ENCODE peak calls at places on chromosomes 4 and X, in five cellular contexts. One of them, this sample, is unnamed.

GRCh38 chr4:67886281-67886680 is 2.5 kb upstream of the TMPRSS11D start:
- DNase-seq in renal cortical epithelial cell: peak
- DNase-seq in AG09309: no peak
- DNase-seq in ascending aorta: no peak
- DNase-seq in stimulated activated CD4-positive, alpha-beta T cell treated with anti-CD3 and anti-CD28 coated beads, Interleukin-2, amount 100 ng/mL, for 48 hours: no peak
- DNase-seq in this sample: no peak

GRCh38 chr4:145722561-145722960 is 42.6 kb downstream of the C4orf51 start:
- DNase-seq in renal cortical epithelial cell: no peak
- DNase-seq in AG09309: no peak
- DNase-seq in ascending aorta: no peak
- DNase-seq in stimulated activated CD4-positive, alpha-beta T cell treated with anti-CD3 and anti-CD28 coated beads, Interleukin-2, amount 100 ng/mL, for 48 hours: no peak
- DNase-seq in this sample: no peak

GRCh38 chr4:22315643-22316042 is 200.2 kb downstream of the ADGRA3 start:
- DNase-seq in renal cortical epithelial cell: no peak
- DNase-seq in AG09309: peak
- DNase-seq in ascending aorta: no peak
- DNase-seq in stimulated activated CD4-positive, alpha-beta T cell treated with anti-CD3 and anti-CD28 coated beads, Interleukin-2, amount 100 ng/mL, for 48 hours: no peak
- DNase-seq in this sample: no peak

GRCh38 chrX:12686324-12686723 is 104.9 kb upstream of the PRPS2 start:
- DNase-seq in renal cortical epithelial cell: no peak
- DNase-seq in AG09309: no peak
- DNase-seq in ascending aorta: no peak
- DNase-seq in stimulated activated CD4-positive, alpha-beta T cell treated with anti-CD3 and anti-CD28 coated beads, Interleukin-2, amount 100 ng/mL, for 48 hours: no peak
- DNase-seq in this sample: no peak

GRCh38 chrX:131951166-131951565 is 71.9 kb upstream of the STK26 start:
- DNase-seq in renal cortical epithelial cell: no peak
- DNase-seq in AG09309: no peak
- DNase-seq in ascending aorta: no peak
- DNase-seq in stimulated activated CD4-positive, alpha-beta T cell treated with anti-CD3 and anti-CD28 coated beads, Interleukin-2, amount 100 ng/mL, for 48 hours: no peak
- DNase-seq in this sample: no peak

GRCh38 chrX:20118065-20118824 is 1.5 kb upstream of the MAP7D2 start:
- DNase-seq in renal cortical epithelial cell: no peak
- DNase-seq in AG09309: no peak
- DNase-seq in ascending aorta: no peak
- DNase-seq in stimulated activated CD4-positive, alpha-beta T cell treated with anti-CD3 and anti-CD28 coated beads, Interleukin-2, amount 100 ng/mL, for 48 hours: no peak
- DNase-seq in this sample: no peak

GRCh38 chr4:99723555-99724450 is 66.2 kb upstream of the C4orf54 start:
- DNase-seq in renal cortical epithelial cell: peak
- DNase-seq in AG09309: peak
- DNase-seq in ascending aorta: peak
- DNase-seq in stimulated activated CD4-positive, alpha-beta T cell treated with anti-CD3 and anti-CD28 coated beads, Interleukin-2, amount 100 ng/mL, for 48 hours: no peak
- DNase-seq in this sample: peak

GRCh38 chr4:81528979-81529378 is 57.3 kb upstream of the RASGEF1B start:
- DNase-seq in renal cortical epithelial cell: no peak
- DNase-seq in AG09309: no peak
- DNase-seq in ascending aorta: no peak
- DNase-seq in stimulated activated CD4-positive, alpha-beta T cell treated with anti-CD3 and anti-CD28 coated beads, Interleukin-2, amount 100 ng/mL, for 48 hours: no peak
- DNase-seq in this sample: no peak

GRCh38 chr4:1814453-1814852 is 21.4 kb downstream of the FGFR3 start:
- DNase-seq in renal cortical epithelial cell: no peak
- DNase-seq in AG09309: no peak
- DNase-seq in ascending aorta: no peak
- DNase-seq in stimulated activated CD4-positive, alpha-beta T cell treated with anti-CD3 and anti-CD28 coated beads, Interleukin-2, amount 100 ng/mL, for 48 hours: no peak
- DNase-seq in this sample: no peak

GRCh38 chr4:3817561-3817960 is 51.4 kb downstream of the ADRA2C start:
- DNase-seq in renal cortical epithelial cell: no peak
- DNase-seq in AG09309: no peak
- DNase-seq in ascending aorta: no peak
- DNase-seq in stimulated activated CD4-positive, alpha-beta T cell treated with anti-CD3 and anti-CD28 coated beads, Interleukin-2, amount 100 ng/mL, for 48 hours: no peak
- DNase-seq in this sample: no peak

GRCh38 chr4:107977966-107978705 is 11.6 kb upstream of the HADH start:
- DNase-seq in renal cortical epithelial cell: no peak
- DNase-seq in AG09309: no peak
- DNase-seq in ascending aorta: no peak
- DNase-seq in stimulated activated CD4-positive, alpha-beta T cell treated with anti-CD3 and anti-CD28 coated beads, Interleukin-2, amount 100 ng/mL, for 48 hours: no peak
- DNase-seq in this sample: no peak

GRCh38 chrX:63961964-63962363 is 176.9 kb upstream of the ARHGEF9 start:
- DNase-seq in renal cortical epithelial cell: no peak
- DNase-seq in AG09309: no peak
- DNase-seq in ascending aorta: no peak
- DNase-seq in stimulated activated CD4-positive, alpha-beta T cell treated with anti-CD3 and anti-CD28 coated beads, Interleukin-2, amount 100 ng/mL, for 48 hours: no peak
- DNase-seq in this sample: no peak

This sample was measured in thoracic aorta.